ENCODE peak calls at places on chromosomes 12 and 14, in five cellular contexts. K is GM23248; O is AG09309; E is DND-41; L is naive thymus-derived CD4-positive, alpha-beta T cell. P is an unnamed sample.

GRCh38 chr14:32738206-32738871 is 200.3 kb upstream of the NPAS3 start:
- DNase-seq in K (no peak), O (no peak), E (no peak), L (no peak), P (no peak)

GRCh38 chr14:52767058-52767833 is 24.2 kb downstream of the GNPNAT1 start:
- DNase-seq in K (no peak), O (no peak), E (no peak), L (no peak), P (no peak)

GRCh38 chr14:32623300-32624093 is 294.4 kb downstream of the AKAP6 start:
- DNase-seq in K (peak), O (no peak), E (no peak), L (no peak), P (no peak)

GRCh38 chr12:63238892-63239291 is 87.9 kb upstream of the AVPR1A start:
- DNase-seq in K (no peak), O (no peak), E (no peak), L (no peak), P (no peak)

GRCh38 chr12:17954788-17955187 is 135.2 kb downstream of the RERGL start:
- DNase-seq in K (peak), O (peak), E (peak), L (no peak), P (peak)

GRCh38 chr12:52036587-52037171 is 14.6 kb upstream of the NR4A1 start:
- DNase-seq in K (peak), O (no peak), E (peak), L (peak), P (peak)

GRCh38 chr12:11879306-11879705 is 191.4 kb upstream of the BCL2L14 start:
- DNase-seq in K (no peak), O (peak), E (no peak), L (no peak), P (no peak)

GRCh38 chr14:23612802-23613201 is 23.4 kb upstream of the DHRS2 start:
- DNase-seq in K (no peak), O (no peak), E (no peak), L (no peak), P (no peak)

GRCh38 chr14:68377459-68377858 is 415.4 kb downstream of the ZFP36L1 start:
- DNase-seq in K (peak), O (no peak), E (no peak), L (no peak), P (peak)

GRCh38 chr12:57272337-57273151 is 21.6 kb upstream of the STAC3 start:
- DNase-seq in K (peak), O (no peak), E (no peak), L (no peak), P (no peak)

GRCh38 chr12:42326466-42327226 is 679 bp downstream of the PPHLN1 start:
- DNase-seq in K (peak), O (no peak), E (peak), L (peak), P (peak)

GRCh38 chr12:114933428-114934160 is 249.6 kb upstream of the TBX3 start:
- DNase-seq in K (peak), O (peak), E (no peak), L (no peak), P (no peak)

GRCh38 chr14:90587918-90588317 is 191.1 kb downstream of the CALM1 start:
- DNase-seq in K (no peak), O (no peak), E (no peak), L (no peak), P (no peak)

GRCh38 chr12:116135209-116135930 is 142.1 kb downstream of the MED13L start:
- DNase-seq in K (peak), O (no peak), E (no peak), L (no peak), P (no peak)

GRCh38 chr14:64758025-64758521 is 53.8 kb downstream of the PLEKHG3 start:
- DNase-seq in K (peak), O (no peak), E (no peak), L (no peak), P (no peak)

GRCh38 chr12:122117979-122118378 is 39.4 kb downstream of the MLXIP start:
- DNase-seq in K (no peak), O (no peak), E (no peak), L (no peak), P (no peak)

GRCh38 chr14:96741151-96741977 is 55.8 kb upstream of the VRK1 start:
- DNase-seq in K (peak), O (no peak), E (peak), L (peak), P (peak)

GRCh38 chr12:63394994-63395393 is 244.0 kb upstream of the AVPR1A start:
- DNase-seq in K (no peak), O (no peak), E (no peak), L (no peak), P (no peak)

GRCh38 chr12:106084048-106084671 is 54.6 kb downstream of the NUAK1 start:
- DNase-seq in K (peak), O (peak), E (no peak), L (no peak), P (no peak)

GRCh38 chr12:128938886-128939285 is 85.6 kb downstream of the GLT1D1 start:
- DNase-seq in K (no peak), O (no peak), E (no peak), L (no peak), P (no peak)

GRCh38 chr14:71498151-71498734 is 434.0 kb upstream of the RGS6 start:
- DNase-seq in K (peak), O (peak), E (no peak), L (no peak), P (no peak)

GRCh38 chr14:74275265-74275841 is 27.4 kb downstream of the ABCD4 start:
- DNase-seq in K (peak), O (peak), E (peak), L (no peak), P (no peak)
- H3K4me3 ChIP-seq in K (no peak), O (no peak), E (no peak), L (no peak), P (no peak)

GRCh38 chr12:3920378-3921141 is 47.4 kb upstream of the PARP11 start:
- DNase-seq in K (no peak), O (no peak), E (no peak), L (no peak), P (no peak)
- H3K4me3 ChIP-seq in K (no peak), O (no peak), E (no peak), L (no peak), P (no peak)

DNA sequence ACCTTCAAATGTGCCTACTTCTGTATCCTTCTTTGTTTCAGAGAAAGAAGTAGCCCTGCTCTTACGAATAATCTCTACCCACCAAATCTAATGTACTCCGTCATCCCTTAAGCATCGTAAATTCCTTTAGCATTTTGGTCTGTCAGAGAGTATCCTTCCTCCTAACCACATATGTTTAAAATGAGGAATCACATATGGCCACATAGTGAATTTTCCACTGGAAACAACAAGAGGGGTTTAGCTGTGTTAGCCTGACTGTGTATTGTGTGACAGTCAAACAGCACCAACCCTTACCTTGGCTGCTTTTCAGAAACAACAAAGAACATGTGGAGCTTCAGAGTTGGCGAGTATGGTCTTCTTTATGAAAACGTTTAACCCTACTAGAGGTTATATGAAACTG is 5.5 kb downstream of the LUM start:
- DNase-seq in K (no peak), O (no peak), E (no peak), L (no peak), P (no peak)
- H3K4me3 ChIP-seq in K (no peak), O (no peak), E (no peak), L (no peak), P (no peak)

DNA sequence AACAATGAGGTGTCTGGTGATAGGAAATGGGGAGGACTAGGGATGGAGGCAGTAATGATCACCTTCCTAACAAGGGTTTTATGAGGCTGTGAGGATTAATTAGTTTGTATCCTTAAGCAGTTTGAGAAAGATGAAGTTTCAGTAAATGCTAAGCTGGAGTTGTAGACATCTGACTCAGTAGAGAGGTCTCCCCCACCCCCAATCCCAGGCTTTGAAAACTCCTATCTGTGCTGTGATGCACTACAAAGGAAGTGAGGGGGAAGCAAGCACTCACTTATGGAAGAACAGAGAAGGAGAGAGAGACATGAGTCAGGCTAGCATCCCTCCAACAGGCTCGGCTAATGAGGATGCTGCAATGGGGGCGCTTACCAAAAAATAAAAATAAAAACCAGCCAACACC is 5.5 kb upstream of the BCL11B start:
- DNase-seq in K (peak), O (no peak), E (no peak), L (no peak), P (no peak)
- H3K4me3 ChIP-seq in K (no peak), O (no peak), E (no peak), L (no peak), P (no peak)

DNA sequence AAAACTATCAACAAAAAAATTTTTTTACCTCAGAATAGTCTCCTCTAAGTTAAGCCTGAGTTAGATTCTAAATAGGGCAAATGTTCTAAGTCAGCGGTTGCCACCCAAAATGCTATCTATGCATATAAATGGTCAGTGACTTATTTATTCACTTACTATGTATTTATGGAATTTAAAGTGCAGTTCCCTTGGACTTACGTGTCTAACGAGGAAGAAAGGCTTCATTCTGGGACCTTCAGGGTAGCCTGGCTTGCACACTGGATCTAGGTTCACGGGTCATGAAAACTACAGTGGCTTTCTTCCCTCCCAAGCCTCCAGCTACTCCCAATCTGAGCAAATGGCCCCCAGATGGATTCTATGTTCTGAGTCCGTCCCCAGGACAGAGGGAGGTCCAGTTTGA is 77.1 kb downstream of the ARF6 start:
- DNase-seq in K (no peak), O (no peak), E (no peak), L (no peak), P (no peak)
- H3K4me3 ChIP-seq in K (no peak), O (no peak), E (no peak), L (no peak), P (peak)

DNA sequence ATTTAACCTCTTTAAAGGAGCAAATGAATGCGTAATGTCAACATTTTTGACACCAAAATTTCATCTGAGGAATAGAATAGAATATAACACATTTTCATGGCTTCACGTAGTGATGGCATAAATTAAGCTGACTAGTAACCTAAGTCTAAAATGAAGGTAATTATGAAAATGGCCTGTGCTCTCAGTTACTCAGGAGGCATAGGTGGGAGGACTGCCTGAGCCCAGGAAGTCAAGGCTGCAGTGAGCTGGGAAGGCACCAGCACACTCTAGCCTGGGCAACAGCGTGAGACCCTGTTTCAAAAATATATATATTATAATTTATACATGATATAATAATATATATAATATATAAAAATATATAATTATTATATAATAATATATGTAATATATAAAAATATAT is 383.2 kb upstream of the ATP2B1 start:
- DNase-seq in K (no peak), O (no peak), E (no peak), L (no peak), P (no peak)
- H3K4me3 ChIP-seq in K (no peak), O (no peak), E (no peak), L (no peak), P (no peak)

DNA sequence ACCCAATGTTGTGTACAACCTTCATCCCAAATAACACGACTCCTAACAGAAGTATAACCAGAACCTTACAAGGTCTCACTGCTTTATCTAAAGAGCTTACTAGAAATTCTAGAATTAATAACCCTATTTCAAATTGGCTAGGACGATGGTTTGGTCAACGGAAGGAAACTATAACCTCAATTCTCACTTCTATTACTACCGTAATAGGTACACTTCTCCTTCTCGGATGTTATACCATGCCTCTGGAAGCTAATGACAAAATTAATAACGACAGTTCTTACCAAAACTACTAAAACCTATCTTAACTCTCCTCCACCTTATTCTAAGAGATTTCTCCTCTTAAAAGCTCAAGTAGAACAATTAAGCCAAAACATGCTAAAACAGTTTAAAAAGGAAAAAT is 23.6 kb upstream of the UBC start:
- DNase-seq in K (no peak), O (no peak), E (no peak), L (no peak), P (peak)
- H3K4me3 ChIP-seq in K (peak), O (no peak), E (peak), L (no peak), P (peak)